ENCODE peak calls at places on chromosomes 7 and 10, in six cellular contexts. U is endothelial cell of umbilical vein, Y is stomach, Z is spleen, S is GM23338, A is K562. N is an unnamed sample.

GRCh38 chr7:30157217-30157616 is 22.4 kb downstream of the MTURN start:
- DNase-seq in S (no peak), A (no peak), U (no peak), Y (no peak), Z (no peak), N (no peak)

GRCh38 chr7:132430863-132431822 is 145.1 kb downstream of the PLXNA4 start:
- DNase-seq in A (no peak), U (peak), S (no peak), Y (no peak), Z (peak), N (no peak)

GRCh38 chr10:77195101-77195500 is 442.5 kb downstream of the KCNMA1 start:
- DNase-seq in Z (no peak), Y (no peak), U (no peak), A (no peak), S (no peak), N (no peak)

GRCh38 chr7:42677751-42678231 is 234.1 kb downstream of the C7orf25 start:
- DNase-seq in Y (no peak), A (no peak), S (no peak), Z (no peak), U (peak), N (no peak)

GRCh38 chr10:5618829-5619228 is 47.6 kb downstream of the ASB13 start:
- DNase-seq in Y (no peak), S (no peak), A (no peak), Z (peak), U (no peak), N (no peak)

GRCh38 chr7:158353606-158354570 is 233.7 kb downstream of the PTPRN2 start:
- DNase-seq in Z (peak), S (peak), A (peak), U (no peak), Y (no peak), N (no peak)

GRCh38 chr10:127736915-127737562 is at the start of gene FOXI2:
- DNase-seq in Z (no peak), U (no peak), S (peak), A (no peak), Y (no peak), N (no peak)

GRCh38 chr10:125231116-125231812 is 70.9 kb upstream of the CTBP2 start:
- DNase-seq in Z (peak), U (no peak), Y (no peak), S (peak), A (no peak), N (no peak)

GRCh38 chr7:22709857-22710256 is 17.1 kb upstream of the IL6 start:
- DNase-seq in U (no peak), Y (no peak), S (no peak), A (no peak), Z (no peak), N (no peak)

GRCh38 chr7:140719711-140720110 is 23.2 kb downstream of the NDUFB2 start:
- DNase-seq in S (no peak), Z (no peak), U (peak), Y (no peak), A (no peak), N (no peak)

GRCh38 chr7:151113344-151114150 is 27.3 kb downstream of the AGAP3 start:
- DNase-seq in A (peak), S (peak), Y (no peak), Z (no peak), U (peak), N (no peak)

GRCh38 chr7:151107882-151108281 is 21.6 kb downstream of the AGAP3 start:
- DNase-seq in U (no peak), Y (no peak), Z (no peak), A (no peak), S (no peak), N (no peak)

GRCh38 chr7:151110236-151110940 is 24.1 kb downstream of the AGAP3 start:
- DNase-seq in Y (no peak), S (peak), U (no peak), A (no peak), Z (no peak), N (no peak)

GRCh38 chr7:151109094-151110048 is 23.1 kb downstream of the AGAP3 start:
- DNase-seq in Z (no peak), U (no peak), S (peak), Y (no peak), A (peak), N (no peak)

DNA sequence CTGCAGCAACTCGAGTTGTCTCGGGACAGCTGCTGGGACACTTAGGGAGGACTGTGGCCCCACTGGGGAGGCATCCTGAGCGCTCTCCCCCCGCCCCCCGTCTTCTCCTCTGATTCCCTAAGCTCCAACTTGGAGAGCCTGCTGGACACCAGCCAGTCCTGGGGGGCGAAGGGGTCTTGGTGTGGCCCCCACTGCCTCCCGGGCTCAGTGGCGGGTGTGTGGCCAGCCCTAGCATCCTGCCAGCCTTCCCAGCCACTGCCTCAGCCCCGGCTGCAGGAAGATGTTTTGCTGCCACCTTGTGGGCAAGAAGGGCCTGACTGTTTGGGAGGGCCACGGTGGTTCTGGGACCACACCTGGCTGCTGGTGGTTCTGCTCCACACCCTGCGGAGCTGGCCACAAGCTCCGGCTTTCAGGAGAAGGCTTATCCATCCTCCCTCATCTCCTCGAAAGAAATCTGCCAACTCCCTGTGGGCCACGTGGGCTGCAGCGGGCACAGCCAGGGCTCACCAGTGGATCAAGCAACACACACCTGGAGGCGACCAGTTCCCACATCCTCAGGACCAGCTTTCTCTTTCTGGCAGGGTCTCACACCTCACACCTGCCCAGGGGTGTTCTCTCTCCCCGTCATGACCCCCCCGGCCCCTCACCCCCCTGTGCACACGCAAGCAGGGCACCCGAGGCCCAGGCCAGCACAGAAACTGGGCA is 24.8 kb downstream of the AGAP3 start:
- DNase-seq in U (peak), S (peak), Z (peak), A (peak), Y (peak), N (no peak)
- H3K27ac ChIP-seq in U (no peak), S (peak), Z (no peak), A (no peak), Y (peak), N (no peak)

GRCh38 chr10:118057351-118057750 is 10.6 kb upstream of the RAB11FIP2 start:
- DNase-seq in S (peak), U (no peak), Y (no peak), A (no peak), Z (no peak), N (no peak)
- TF ChIP-seq POLR2AphosphoS5 in S (no peak), U (no peak), Y (no peak), A (no peak), Z (no peak), N (no peak)

DNA sequence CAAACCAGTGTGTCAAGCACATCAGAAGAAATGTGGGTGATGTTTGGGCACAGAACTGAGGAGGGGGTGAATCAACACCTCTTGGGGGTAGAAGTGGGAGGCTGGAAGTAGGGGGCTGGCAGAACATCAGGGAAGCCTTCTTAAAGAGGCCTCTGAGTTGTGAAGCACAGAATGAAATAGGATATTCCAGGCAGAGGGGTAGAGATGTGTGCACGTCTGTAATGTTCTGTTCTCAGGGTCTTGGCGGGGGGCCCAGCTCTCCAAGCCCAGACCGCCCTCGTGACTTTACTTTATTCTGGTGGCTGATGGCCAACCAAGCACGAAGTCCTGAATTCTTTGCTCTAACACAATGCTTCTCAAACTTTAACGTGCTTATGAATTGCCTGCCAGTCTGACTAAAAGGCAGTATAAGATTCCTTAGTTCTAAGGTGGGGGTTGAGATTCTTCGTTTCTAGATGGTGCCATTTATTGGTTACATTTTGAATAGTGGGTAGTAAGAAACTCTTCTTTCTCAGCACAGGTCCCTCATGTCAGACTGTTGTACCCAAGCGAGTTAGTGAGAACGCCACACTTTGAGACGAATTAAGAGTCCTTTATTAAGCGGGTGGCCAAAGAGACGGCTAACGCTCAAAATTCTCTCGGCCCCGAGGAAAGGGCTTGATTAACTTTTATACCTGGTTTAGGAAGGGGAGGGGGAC is 8.2 kb downstream of the PRXL2A start:
- DNase-seq in A (no peak), Z (no peak), Y (peak), U (peak), S (no peak), N (no peak)
- H3K27ac ChIP-seq in A (no peak), Z (no peak), Y (no peak), U (peak), S (no peak), N (no peak)

GRCh38 chr10:132881186-132881920 is 61.0 kb downstream of the CFAP46 start:
- DNase-seq in Y (no peak), Z (peak), A (no peak), S (no peak), U (no peak), N (no peak)
- TF ChIP-seq POLR2AphosphoS5 in Y (no peak), Z (no peak), A (no peak), S (no peak), U (no peak), N (no peak)

GRCh38 chr10:35412900-35413491 is 76.7 kb downstream of the CCNY start:
- DNase-seq in U (peak), Y (no peak), A (peak), Z (no peak), S (no peak), N (no peak)
- H3K27ac ChIP-seq in U (peak), Y (no peak), A (peak), Z (no peak), S (peak), N (no peak)

DNA sequence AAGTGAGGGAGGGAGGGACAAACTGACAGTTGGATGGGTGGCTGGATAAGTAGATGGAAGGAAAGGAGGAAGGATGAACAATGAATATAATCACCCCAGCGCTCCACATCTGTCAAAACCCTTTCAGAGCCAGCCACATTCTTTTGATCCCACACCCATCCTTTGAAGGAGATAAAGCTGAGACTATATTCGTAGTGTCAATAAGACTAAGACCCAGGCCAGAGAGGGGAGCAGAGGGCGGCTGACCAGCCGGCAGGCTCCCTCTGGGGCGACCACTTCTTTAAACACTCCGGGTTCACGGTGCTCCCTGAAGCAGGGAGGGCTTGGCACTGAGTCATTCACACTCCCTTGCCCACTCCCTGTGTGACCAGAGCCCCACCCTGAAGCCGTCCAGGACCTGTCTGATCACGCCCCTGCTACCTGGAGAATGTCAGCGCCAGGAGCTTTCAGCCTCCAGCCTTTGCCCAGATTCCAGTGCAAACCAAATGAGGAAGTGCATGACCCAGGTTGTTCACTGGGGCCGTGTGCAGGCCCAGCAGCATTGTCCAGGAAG is 34.3 kb downstream of the UNC5B start:
- DNase-seq in U (no peak), Z (no peak), A (peak), Y (peak), S (no peak), N (no peak)
- TF ChIP-seq POLR2AphosphoS5 in U (no peak), Z (no peak), A (no peak), Y (peak), S (no peak), N (no peak)

GRCh38 chr10:110700947-110701617 is 56.9 kb downstream of the RBM20 start:
- DNase-seq in S (no peak), U (no peak), A (no peak), Z (no peak), Y (no peak), N (no peak)

GRCh38 chr10:110701618-110701971 is 57.5 kb downstream of the RBM20 start:
- DNase-seq in A (no peak), S (no peak), Z (no peak), Y (no peak), U (no peak), N (no peak)

GRCh38 chr10:110698340-110698739 is 54.2 kb downstream of the RBM20 start:
- DNase-seq in Y (no peak), Z (no peak), S (no peak), U (no peak), A (no peak), N (no peak)

GRCh38 chr10:110698782-110699201 is 54.7 kb downstream of the RBM20 start:
- DNase-seq in S (no peak), Z (no peak), Y (no peak), U (no peak), A (no peak), N (no peak)

GRCh38 chr10:110699859-110700468 is 55.8 kb downstream of the RBM20 start:
- DNase-seq in A (no peak), S (no peak), U (no peak), Z (no peak), Y (no peak), N (no peak)
- H3K27ac ChIP-seq in A (no peak), S (no peak), U (no peak), Z (no peak), Y (no peak), N (no peak)

DNA sequence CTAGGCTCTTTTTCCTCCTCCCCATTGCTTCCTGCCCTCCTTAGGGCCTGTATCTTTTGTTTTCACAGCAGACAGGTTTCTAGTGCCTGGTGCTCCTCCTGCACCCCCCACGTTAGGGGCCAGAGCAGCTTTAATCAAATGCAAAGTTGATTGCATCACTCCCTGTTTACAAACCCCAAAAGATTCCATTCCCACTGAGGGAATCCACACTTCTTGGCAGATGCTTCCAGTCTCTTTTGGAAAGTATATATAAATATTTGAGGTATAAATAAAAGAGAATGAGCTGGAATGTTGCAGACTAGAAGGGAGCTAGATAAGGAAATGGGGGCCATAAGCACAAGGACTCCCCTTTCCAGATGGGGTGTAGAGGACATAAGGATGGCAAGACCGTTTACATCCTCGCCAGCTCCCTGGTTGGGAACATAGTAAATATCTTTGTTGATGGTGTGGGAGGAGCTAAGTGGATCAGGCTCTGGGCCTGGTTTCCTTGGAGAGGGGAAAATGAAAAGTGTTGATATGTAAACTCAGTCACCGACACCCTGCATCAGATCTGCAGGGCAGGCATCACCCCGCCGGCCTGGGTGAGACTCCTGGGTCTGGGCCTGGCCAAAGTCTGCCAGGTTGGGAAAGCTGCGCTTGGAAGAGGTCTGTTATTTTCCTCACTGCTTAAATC is 6.2 kb downstream of the RARRES2 start:
- DNase-seq in S (peak), U (no peak), A (peak), Z (no peak), Y (no peak), N (no peak)
- TF ChIP-seq POLR2AphosphoS5 in S (peak), U (no peak), A (no peak), Z (no peak), Y (peak), N (no peak)

DNA sequence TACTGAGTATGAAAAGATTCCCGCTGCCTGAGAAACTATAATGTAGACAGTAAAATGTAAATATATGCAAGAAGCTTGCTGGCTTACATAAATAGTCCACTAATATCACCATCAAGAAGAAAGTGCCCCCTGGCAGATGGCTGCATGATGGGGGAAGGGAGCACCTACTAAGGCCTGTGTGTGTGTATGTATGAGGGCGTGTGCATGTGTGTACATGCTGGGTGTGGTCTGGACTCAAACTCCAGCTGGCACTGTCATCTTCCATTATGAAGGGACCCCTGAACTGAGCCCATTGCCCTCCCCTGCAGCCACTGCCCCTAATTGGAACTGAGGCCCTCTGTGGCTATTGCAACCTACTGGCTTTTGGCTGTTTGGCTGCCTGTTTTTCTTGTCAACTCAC is 56.1 kb downstream of the HBP1 start:
- DNase-seq in S (no peak), A (no peak), Y (no peak), U (no peak), Z (no peak), N (no peak)
- H3K27ac ChIP-seq in S (no peak), A (no peak), Y (no peak), U (no peak), Z (no peak), N (no peak)

GRCh38 chr7:91266067-91266930 is 2.1 kb downstream of the FZD1 start:
- DNase-seq in U (no peak), S (peak), Y (no peak), Z (peak), A (no peak), N (no peak)

GRCh38 chr7:91265693-91266066 is 1.4 kb downstream of the FZD1 start:
- DNase-seq in U (peak), S (peak), A (no peak), Y (no peak), Z (peak), N (no peak)

GRCh38 chr7:91264083-91264923 is at the start of gene FZD1:
- DNase-seq in S (peak), U (peak), A (peak), Y (peak), Z (peak), N (peak)

GRCh38 chr7:91263359-91264082 is 712 bp upstream of the FZD1 start:
- DNase-seq in Z (peak), Y (no peak), U (no peak), S (peak), A (peak), N (no peak)

GRCh38 chr7:91264924-91265681 is 870 bp downstream of the FZD1 start:
- DNase-seq in S (peak), A (no peak), Z (peak), Y (peak), U (peak), N (no peak)
- TF ChIP-seq POLR2AphosphoS5 in S (no peak), A (no peak), Z (peak), Y (no peak), U (no peak), N (peak)